ENCODE peak calls at places on chromosomes 3 and 15, in ten cellular contexts. N is ovary, K is tibial nerve, B is HepG2, I is H54, V is upper lobe of left lung, E is prostate gland, Q is body of pancreas, X is transverse colon, Y is right lobe of liver. P is an unnamed sample.

GRCh38 chr15:98658831-98659699 is 10.7 kb downstream of the IGF1R start:
- DNase-seq in X (peak; percentile 21), Q (peak; percentile 54), B (peak; percentile 66), E (peak; percentile 59), K (peak; percentile 81), V (peak; percentile 46), I (no peak), Y (no peak), N (peak; percentile 41), P (peak; percentile 37)

GRCh38 chr15:29465196-29465595 is 195.6 kb upstream of the NSMCE3 start:
- DNase-seq in B (no peak), Q (no peak), E (no peak), I (no peak), V (no peak), Y (no peak), K (no peak), X (no peak), N (no peak), P (no peak)

GRCh38 chr3:195540031-195540430 is 3.1 kb downstream of the PPP1R2 start:
- DNase-seq in K (no peak), X (no peak), Q (no peak), V (no peak), B (no peak), N (no peak), I (no peak), Y (no peak), E (no peak), P (no peak)

GRCh38 chr15:33135355-33135781 is 59.1 kb downstream of the FMN1 start:
- DNase-seq in V (no peak), K (no peak), I (no peak), N (no peak), X (no peak), Q (peak; percentile 17), E (no peak), Y (no peak), B (no peak), P (no peak)

GRCh38 chr3:4765212-4765611 is 214.0 kb upstream of the BHLHE40 start:
- DNase-seq in X (no peak), E (no peak), N (no peak), K (no peak), B (no peak), Y (no peak), I (no peak), Q (no peak), V (no peak), P (no peak)

GRCh38 chr3:111283165-111283564 is 211.5 kb downstream of the NECTIN3 start:
- DNase-seq in Y (no peak), V (no peak), I (no peak), E (no peak), Q (no peak), B (no peak), N (no peak), X (no peak), K (no peak), P (no peak)

GRCh38 chr15:46120713-46121112 is 485.9 kb downstream of the SQOR start:
- DNase-seq in V (no peak), X (no peak), I (no peak), E (no peak), K (no peak), Y (no peak), Q (no peak), N (no peak), B (no peak), P (no peak)

GRCh38 chr3:155202626-155203025 is 90.9 kb downstream of the STRIT1 start:
- DNase-seq in K (no peak), V (no peak), Q (no peak), E (no peak), N (no peak), B (no peak), Y (no peak), X (no peak), I (no peak), P (no peak)

GRCh38 chr3:42507252-42507651 is 4.8 kb downstream of the VIPR1 start:
- DNase-seq in B (no peak), Y (peak; percentile 40), E (peak; percentile 83), K (no peak), X (peak; percentile 80), Q (peak; percentile 72), V (peak; percentile 87), I (no peak), N (no peak), P (no peak)

GRCh38 chr3:152298393-152299242 is 29.9 kb downstream of the MBNL1 start:
- DNase-seq in X (peak; percentile 57), E (peak; percentile 56), I (no peak), Q (peak; percentile 63), B (peak; percentile 97), Y (peak; percentile 80), V (peak; percentile 70), K (peak; percentile 87), N (peak; percentile 61), P (no peak)

GRCh38 chr15:70559840-70560239 is 203.5 kb downstream of the UACA start:
- DNase-seq in X (no peak), Y (peak; percentile 26), B (no peak), E (no peak), N (no peak), V (no peak), Q (no peak), I (no peak), K (no peak), P (no peak)

GRCh38 chr3:32877598-32877997 is 59.8 kb downstream of the TRIM71 start:
- DNase-seq in I (no peak), K (no peak), X (no peak), Y (no peak), V (no peak), E (no peak), Q (no peak), N (no peak), B (no peak), P (no peak)

GRCh38 chr3:134201201-134202130 is 49.2 kb downstream of the RYK start:
- DNase-seq in E (no peak), Q (no peak), N (no peak), X (no peak), I (peak; percentile 20), B (no peak), K (no peak), Y (no peak), V (no peak), P (no peak)

GRCh38 chr15:52529289-52529929 is 729 bp upstream of the MYO5A start:
- DNase-seq in Q (peak; percentile 13), I (no peak), V (no peak), X (peak; percentile 20), K (no peak), Y (no peak), N (no peak), E (peak; percentile 12), B (no peak), P (no peak)

GRCh38 chr3:123048480-123049237 is 18.2 kb upstream of the PDIA5 start:
- DNase-seq in B (no peak), Y (peak; percentile 49), X (no peak), I (no peak), Q (no peak), E (no peak), K (no peak), V (peak; percentile 51), N (no peak), P (no peak)

DNA sequence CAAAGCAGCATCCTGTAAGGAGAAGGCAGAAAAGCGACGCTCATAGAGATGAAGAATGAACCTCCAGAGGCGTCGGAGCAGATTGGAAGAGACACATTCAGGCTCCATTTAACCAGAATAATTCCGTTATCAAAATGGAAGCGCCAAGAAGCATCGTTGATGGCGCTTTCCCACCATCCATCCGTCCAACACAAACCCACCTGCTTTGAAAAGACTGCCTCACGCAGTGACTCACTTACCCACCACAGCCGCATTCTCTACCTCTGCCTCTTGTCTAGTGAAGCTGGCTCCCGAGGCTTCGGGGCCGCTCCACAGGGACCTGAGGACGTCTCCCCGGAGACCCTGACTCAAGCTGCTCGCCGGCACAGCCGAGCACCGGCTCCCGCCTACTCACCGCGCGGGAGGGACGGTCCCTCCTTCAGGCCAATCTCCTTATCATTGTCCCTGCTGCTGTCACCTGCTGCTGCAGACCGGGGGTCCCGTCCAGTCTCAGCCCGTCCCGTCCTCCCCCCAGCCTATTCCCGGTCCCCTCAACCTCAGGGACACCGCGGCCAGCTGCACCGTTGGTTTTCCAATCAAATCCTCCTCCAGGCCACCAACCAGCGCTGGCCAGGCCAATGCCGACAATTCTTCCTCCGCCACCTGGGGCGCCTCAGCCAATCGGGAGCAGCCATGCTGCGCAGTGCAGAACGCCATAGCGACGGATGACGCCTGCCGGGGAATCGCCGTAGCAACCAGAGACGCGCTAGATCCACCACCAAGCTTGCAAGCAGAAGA is at the start of gene NEK10:
- DNase-seq in N (peak; percentile 92), B (peak; percentile 88), E (peak; percentile 92), I (no peak), V (peak; percentile 92), Q (peak; percentile 89), Y (peak; percentile 94), K (peak; percentile 77), X (peak; percentile 93), P (peak; percentile 89)
- TF ChIP-seq POLR2A in N (no peak), B (peak; percentile 30), E (no peak), I (no peak), V (no peak), Q (no peak), Y (no peak), K (no peak), X (no peak), P (no peak)

GRCh38 chr3:25781758-25782594 is 1.3 kb downstream of the NGLY1 start:
- DNase-seq in I (no peak), N (no peak), Q (no peak), X (no peak), V (no peak), K (no peak), B (no peak), E (no peak), Y (no peak), P (peak; percentile 30)
- TF ChIP-seq POLR2A in I (no peak), N (no peak), Q (no peak), X (no peak), V (no peak), K (no peak), B (no peak), E (no peak), Y (no peak), P (peak; percentile 71)

GRCh38 chr3:14947886-14948608 is 664 bp downstream of the NR2C2 start:
- DNase-seq in K (peak; percentile 93), X (peak; percentile 98), B (peak; percentile 89), Q (peak; percentile 96), N (peak; percentile 97), Y (peak; percentile 99), E (peak; percentile 98), I (peak; percentile 94), V (peak; percentile 97), P (peak; percentile 94)
- TF ChIP-seq POLR2A in K (no peak), X (peak; percentile 45), B (peak; percentile 5), Q (peak; percentile 23), N (peak; percentile 17), Y (no peak), E (no peak), I (no peak), V (no peak), P (no peak)

DNA sequence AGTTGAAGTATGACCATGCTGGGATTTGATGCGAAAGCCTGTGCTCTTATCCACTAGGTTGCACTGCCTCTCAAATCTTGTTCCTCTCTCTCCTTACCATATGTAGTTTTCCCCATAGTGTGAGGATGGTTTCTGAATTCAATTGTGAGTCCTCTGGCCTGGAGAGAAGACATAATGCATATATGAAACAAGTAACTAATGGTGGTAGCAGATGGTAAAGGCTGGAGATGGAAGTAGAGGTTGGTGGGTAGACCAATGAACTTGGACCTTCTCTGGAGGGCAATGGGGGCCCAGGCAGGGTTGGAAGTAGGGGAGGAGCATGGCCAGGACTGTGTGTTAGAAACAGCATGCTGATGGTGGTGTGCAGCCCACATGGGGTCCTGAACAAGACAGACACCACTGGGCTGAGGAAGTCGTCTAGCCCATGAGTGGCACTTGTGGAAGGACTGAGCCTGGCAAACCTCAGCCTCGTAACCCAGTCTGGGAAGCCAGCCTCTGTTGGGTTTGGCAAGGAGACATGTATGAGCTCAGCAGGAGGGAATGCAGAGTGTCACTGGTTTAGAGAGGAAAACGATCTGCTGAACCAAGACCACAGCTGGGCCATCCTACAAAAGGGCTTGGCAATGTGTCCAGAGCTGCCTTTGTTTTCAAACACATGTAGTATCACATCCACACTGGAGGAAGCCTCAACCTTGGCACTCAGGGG is 18.5 kb upstream of the LMCD1 start:
- DNase-seq in I (peak; percentile 55), X (peak; percentile 23), V (peak; percentile 44), Y (peak; percentile 81), Q (peak; percentile 81), K (peak; percentile 56), B (peak; percentile 75), E (peak; percentile 90), N (peak; percentile 82), P (no peak)
- TF ChIP-seq POLR2A in I (no peak), X (no peak), V (no peak), Y (peak; percentile 41), Q (no peak), K (no peak), B (no peak), E (no peak), N (no peak), P (no peak)

P was measured in GM12891.